ENCODE peak calls at places on chromosomes 6 and 20, in four cellular contexts. J is posterior cingulate gyrus, Q is GM04504, A is pancreas. C is an unnamed sample.

GRCh38 chr6:22392711-22393110 is 95.9 kb upstream of the PRL start:
- DNase-seq in Q (no peak), J (no peak), A (no peak), C (no peak)

GRCh38 chr6:127032971-127033370 is 85.5 kb upstream of the RSPO3 start:
- DNase-seq in A (no peak), J (no peak), Q (no peak), C (no peak)

GRCh38 chr20:63969851-63970713 is at the start of gene ZNF512B:
- DNase-seq in Q (no peak), J (no peak), A (peak), C (no peak)

GRCh38 chr20:31593221-31594001 is 11.7 kb upstream of the ID1 start:
- DNase-seq in Q (no peak), A (no peak), J (no peak), C (peak)

GRCh38 chr6:139927236-139927635 is 552.8 kb upstream of the CITED2 start:
- DNase-seq in J (no peak), Q (peak), A (no peak), C (peak)

GRCh38 chr6:167140589-167141474 is 16.9 kb downstream of the GPR31 start:
- DNase-seq in J (no peak), A (no peak), Q (no peak), C (no peak)

GRCh38 chr6:16625319-16626240 is 135.7 kb downstream of the ATXN1 start:
- DNase-seq in J (no peak), Q (no peak), A (no peak), C (no peak)

GRCh38 chr6:13466304-13467215 is 20.8 kb downstream of the GFOD1 start:
- DNase-seq in J (no peak), A (no peak), Q (no peak), C (no peak)

GRCh38 chr6:89385156-89385667 is 26.9 kb downstream of the RRAGD start:
- DNase-seq in A (no peak), Q (no peak), J (no peak), C (peak)

GRCh38 chr6:34386316-34387137 is 5.9 kb downstream of the NUDT3 start:
- DNase-seq in A (no peak), Q (peak), J (no peak), C (peak)

GRCh38 chr6:30747300-30747687 is 2.9 kb upstream of the IER3 start:
- DNase-seq in Q (no peak), A (no peak), J (no peak), C (no peak)

GRCh38 chr20:62908971-62909791 is 17.1 kb downstream of the DIDO1 start:
- DNase-seq in Q (no peak), J (no peak), A (no peak), C (no peak)

GRCh38 chr20:50220894-50221266 is 30.2 kb downstream of the CEBPB start:
- DNase-seq in A (no peak), Q (no peak), J (no peak), C (no peak)

GRCh38 chr20:14883324-14883723 is 545.9 kb upstream of the FLRT3 start:
- DNase-seq in Q (no peak), A (no peak), J (no peak), C (no peak)

GRCh38 chr20:59987135-59987534 is 28.9 kb downstream of the CDH26 start:
- DNase-seq in J (no peak), Q (no peak), A (no peak), C (no peak)

GRCh38 chr20:32296412-32296811 is 19.0 kb downstream of the KIF3B start:
- DNase-seq in A (no peak), J (no peak), Q (no peak), C (no peak)

GRCh38 chr20:21436186-21436585 is 38.9 kb upstream of the NKX2-4 start:
- DNase-seq in A (no peak), J (no peak), Q (peak), C (peak)

GRCh38 chr20:37867289-37868195 is 35.4 kb upstream of the VSTM2L start:
- DNase-seq in Q (no peak), A (no peak), J (no peak), C (no peak)

GRCh38 chr20:44064501-44065400 is 122.2 kb downstream of the JPH2 start:
- DNase-seq in A (peak), J (no peak), Q (no peak), C (no peak)

GRCh38 chr6:156718647-156719394 is 58.4 kb upstream of the ARID1B start:
- DNase-seq in Q (peak), J (no peak), A (no peak), C (no peak)

GRCh38 chr6:41732601-41733348 is 2.6 kb downstream of the TFEB start:
- DNase-seq in J (no peak), Q (no peak), A (no peak), C (no peak)

GRCh38 chr6:88167625-88167937 is 1.4 kb upstream of the CNR1 start:
- DNase-seq in A (no peak), Q (no peak), J (no peak), C (no peak)

GRCh38 chr6:105633814-105634213 is 230.9 kb upstream of the PREP start:
- DNase-seq in A (no peak), Q (no peak), J (no peak), C (no peak)

GRCh38 chr6:6003334-6004146 is 3.2 kb downstream of the NRN1 start:
- DNase-seq in Q (no peak), A (peak), J (peak), C (no peak)

GRCh38 chr6:154548130-154548830 is 37.8 kb upstream of the CNKSR3 start:
- DNase-seq in Q (no peak), A (peak), J (no peak), C (no peak)

GRCh38 chr6:72787521-72788031 is 165.7 kb downstream of the KCNQ5 start:
- DNase-seq in A (no peak), J (no peak), Q (peak), C (peak)

GRCh38 chr6:135176464-135176863 is 4.6 kb upstream of the MYB start:
- DNase-seq in Q (no peak), J (no peak), A (no peak), C (no peak)

GRCh38 chr6:63261820-63262219 is 50.6 kb downstream of the FKBP1C start:
- DNase-seq in J (no peak), Q (no peak), A (no peak), C (no peak)

GRCh38 chr20:58713801-58714339 is 21.3 kb downstream of the NPEPL1 start:
- DNase-seq in Q (no peak), A (peak), J (no peak), C (no peak)

GRCh38 chr6:164690241-164690640 is 619.2 kb downstream of the C6orf118 start:
- DNase-seq in Q (no peak), J (peak), A (no peak), C (no peak)

GRCh38 chr6:101722991-101723579 is 329.6 kb downstream of the GRIK2 start:
- DNase-seq in J (no peak), A (no peak), Q (peak), C (peak)